ENCODE peak calls at places on chromosomes 12 and 14, in four cellular contexts. C is GM12878, Q is K562, K is HepG2. P is an unnamed sample.

GRCh38 chr14:26606729-26607128 is 8.9 kb upstream of the NOVA1 start:
- DNase-seq in K (no peak), C (no peak), Q (no peak), P (no peak)

GRCh38 chr12:47102845-47103666 is 23.3 kb upstream of the AMIGO2 start:
- DNase-seq in Q (no peak), C (no peak), K (no peak), P (no peak)

GRCh38 chr14:87260460-87260859 is 732.5 kb downstream of the GALC start:
- DNase-seq in K (no peak), C (no peak), Q (no peak), P (no peak)

GRCh38 chr12:57173089-57173488 is 25.7 kb upstream of the LRP1-AS start:
- DNase-seq in K (peak; percentile 51), Q (peak; percentile 75), C (no peak), P (peak; percentile 62)

GRCh38 chr12:109822951-109823411 is 10.2 kb downstream of the TRPV4 start:
- DNase-seq in C (no peak), K (peak; percentile 73), Q (no peak), P (no peak)

GRCh38 chr14:58861546-58861945 is 223.8 kb downstream of the DACT1 start:
- DNase-seq in K (no peak), C (no peak), Q (no peak), P (no peak)

GRCh38 chr14:104117341-104118005 is 20.9 kb upstream of the KIF26A start:
- DNase-seq in K (no peak), C (no peak), Q (no peak), P (no peak)

GRCh38 chr12:34403706-34404376 is 381.5 kb downstream of the ALG10 start:
- DNase-seq in K (no peak), Q (no peak), C (no peak), P (peak; percentile 0)

GRCh38 chr12:6092784-6093722 is 31.4 kb downstream of the VWF start:
- DNase-seq in Q (no peak), C (no peak), K (no peak), P (no peak)

GRCh38 chr14:75548544-75548943 is 26.3 kb downstream of the BATF start:
- DNase-seq in C (no peak), K (no peak), Q (no peak), P (no peak)

GRCh38 chr14:88614218-88614907 is 51.5 kb downstream of the ZC3H14 start:
- DNase-seq in Q (no peak), C (no peak), K (no peak), P (no peak)

GRCh38 chr12:124405151-124405550 is 110.3 kb downstream of the RFLNA start:
- DNase-seq in C (no peak), Q (no peak), K (no peak), P (no peak)

GRCh38 chr12:94951071-94951639 is 52.3 kb downstream of the NDUFA12 start:
- DNase-seq in Q (peak; percentile 22), C (no peak), K (no peak), P (no peak)

GRCh38 chr14:102544745-102545460 is 35.3 kb upstream of the ANKRD9 start:
- DNase-seq in C (no peak), Q (no peak), K (peak; percentile 82), P (no peak)

GRCh38 chr12:59084758-59085383 is 164.6 kb upstream of the LRIG3 start:
- DNase-seq in C (no peak), Q (no peak), K (no peak), P (peak; percentile 17)

GRCh38 chr12:98513379-98514318 is 1.7 kb upstream of the TMPO start:
- DNase-seq in K (no peak), Q (peak; percentile 66), C (no peak), P (no peak)

GRCh38 chr12:31246470-31246850 is 79.5 kb downstream of the SINHCAF start:
- DNase-seq in Q (no peak), K (no peak), C (no peak), P (no peak)

GRCh38 chr14:35390577-35391387 is 13.8 kb downstream of the NFKBIA start:
- DNase-seq in Q (peak; percentile 87), K (no peak), C (no peak), P (no peak)

GRCh38 chr14:71932229-71932951 is at the start of gene RGS6:
- DNase-seq in Q (no peak), C (no peak), K (peak; percentile 1), P (peak; percentile 69)

GRCh38 chr12:45503887-45504286 is 225.6 kb upstream of the ARID2 start:
- DNase-seq in Q (no peak), K (no peak), C (no peak), P (no peak)

GRCh38 chr14:41799817-41800216 is 193.1 kb downstream of the LRFN5 start:
- DNase-seq in Q (no peak), K (no peak), C (no peak), P (no peak)

GRCh38 chr14:76514599-76514998 is 138.7 kb downstream of the ESRRB start:
- DNase-seq in C (no peak), Q (peak; percentile 43), K (peak; percentile 58), P (peak; percentile 67)

GRCh38 chr14:68263563-68264350 is 444.2 kb downstream of the RAD51B start:
- DNase-seq in C (no peak), K (no peak), Q (no peak), P (no peak)

GRCh38 chr14:103507751-103508150 is 14.9 kb downstream of the CKB start:
- DNase-seq in Q (no peak), K (no peak), C (no peak), P (no peak)

GRCh38 chr12:97272471-97272870 is 190.1 kb upstream of the RMST start:
- DNase-seq in Q (no peak), K (no peak), C (no peak), P (no peak)

GRCh38 chr12:97276198-97276580 is 186.4 kb upstream of the RMST start:
- DNase-seq in C (no peak), K (no peak), Q (no peak), P (no peak)

GRCh38 chr12:97277030-97277429 is 185.6 kb upstream of the RMST start:
- DNase-seq in Q (no peak), C (no peak), K (no peak), P (no peak)

GRCh38 chr12:97275261-97276197 is 187.1 kb upstream of the RMST start:
- DNase-seq in Q (no peak), K (no peak), C (no peak), P (no peak)

DNA sequence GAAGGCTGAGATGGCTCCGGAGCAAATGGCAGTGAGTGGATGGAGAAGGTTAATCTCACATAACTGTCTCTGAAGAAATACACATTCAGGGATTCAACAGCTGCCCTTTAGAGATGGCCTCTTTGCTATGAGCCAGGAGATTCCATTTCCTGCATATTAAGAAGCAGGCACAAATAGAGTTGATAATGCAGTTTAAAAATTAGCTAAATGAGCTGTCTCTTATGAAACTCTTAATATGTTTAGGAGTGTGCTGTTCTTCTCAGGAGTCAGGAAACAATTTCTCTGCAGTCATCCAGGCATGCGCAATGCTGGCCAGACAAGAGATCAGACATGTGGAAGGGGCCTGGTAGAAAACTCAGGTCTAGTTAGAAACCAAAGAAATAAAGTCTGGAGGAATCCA is 186.0 kb upstream of the RMST start:
- DNase-seq in K (no peak), C (no peak), Q (no peak), P (no peak)
- TF ChIP-seq BHLHE40 in K (no peak), C (no peak), Q (no peak), P (no peak)

DNA sequence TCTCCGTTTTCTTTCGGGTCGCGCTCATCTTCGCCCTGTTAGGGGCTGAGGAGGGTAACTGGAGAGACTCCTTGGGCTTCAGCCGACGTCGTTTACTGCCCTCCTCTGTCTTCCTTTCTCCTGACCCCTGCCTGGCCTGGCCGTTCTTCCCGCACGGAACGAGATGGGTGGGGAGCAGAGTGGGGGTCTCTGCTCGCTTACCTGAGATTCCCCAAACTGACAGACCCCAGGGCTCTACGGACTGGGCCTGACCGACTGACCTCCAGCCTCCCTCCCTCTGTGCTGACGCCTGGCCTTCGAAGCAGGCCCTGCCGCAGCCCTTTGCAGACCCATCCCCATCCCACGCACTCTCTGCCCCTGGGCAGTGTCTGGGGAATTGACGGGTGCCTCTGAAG is 439 bp downstream of the GOLGA5 start:
- DNase-seq in Q (peak; percentile 10), C (no peak), K (no peak), P (peak; percentile 11)
- TF ChIP-seq SP1 in Q (no peak), C (no peak), K (no peak), P (no peak)

GRCh38 chr14:100605230-100605629 is 18.0 kb upstream of the BEGAIN start:
- DNase-seq in Q (no peak), K (no peak), C (no peak), P (no peak)
- TF ChIP-seq FOXM1 in Q (no peak), K (no peak), C (no peak), P (no peak)

GRCh38 chr12:107917912-107918800 is 143.7 kb downstream of the ASCL4 start:
- DNase-seq in C (no peak), Q (peak; percentile 42), K (peak; percentile 23), P (peak; percentile 49)
- TF ChIP-seq BHLHE40 in C (no peak), Q (no peak), K (no peak), P (no peak)

GRCh38 chr14:97381309-97381708 is 584.1 kb downstream of the VRK1 start:
- DNase-seq in Q (no peak), C (no peak), K (no peak), P (no peak)
- TF ChIP-seq SP1 in Q (no peak), C (no peak), K (no peak), P (no peak)

GRCh38 chr14:49999216-49999761 is 106.4 kb downstream of the ARF6 start:
- DNase-seq in Q (peak; percentile 77), K (no peak), C (no peak), P (peak; percentile 25)
- TF ChIP-seq FOXM1 in Q (no peak), K (no peak), C (no peak), P (no peak)